ENCODE peak calls at places on chromosomes 11 and 22, in five cellular contexts. M is sigmoid colon, C is adrenal gland, Q is ovary, A is Peyer's patch. J is an unnamed sample.

GRCh38 chr22:37462983-37463382 is 23.2 kb downstream of the MFNG start:
- DNase-seq in A (no peak), M (no peak), C (no peak), Q (no peak), J (no peak)

GRCh38 chr11:61512435-61512834 is 3.9 kb downstream of the LRRC10B start:
- DNase-seq in C (no peak), A (no peak), Q (no peak), M (no peak), J (no peak)

GRCh38 chr11:44566952-44567875 is 1.8 kb downstream of the CD82 start:
- DNase-seq in Q (no peak), A (no peak), C (no peak), M (peak), J (no peak)

GRCh38 chr11:46393231-46393616 is 1.6 kb upstream of the CHRM4 start:
- DNase-seq in Q (no peak), C (no peak), A (no peak), M (peak), J (no peak)

GRCh38 chr11:9607511-9607899 is 34.0 kb downstream of the WEE1 start:
- DNase-seq in C (no peak), M (no peak), A (no peak), Q (no peak), J (no peak)

GRCh38 chr22:30265851-30266444 is 703 bp downstream of the OSM start:
- DNase-seq in C (no peak), Q (no peak), A (peak), M (peak), J (no peak)

GRCh38 chr11:117506856-117507425 is 179.3 kb downstream of the CEP164 start:
- DNase-seq in A (no peak), C (no peak), Q (no peak), M (no peak), J (no peak)

GRCh38 chr22:17734197-17734596 is 40.1 kb downstream of the BID start:
- DNase-seq in C (no peak), A (no peak), Q (no peak), M (no peak), J (no peak)

GRCh38 chr11:112315861-112316739 is 55.4 kb upstream of the PLET1 start:
- DNase-seq in M (no peak), C (no peak), A (no peak), Q (no peak), J (no peak)

GRCh38 chr11:19432370-19433163 is 191.8 kb upstream of the E2F8 start:
- DNase-seq in M (no peak), C (no peak), Q (no peak), A (no peak), J (no peak)

GRCh38 chr22:45262195-45262930 is 21.7 kb upstream of the KIAA0930 start:
- DNase-seq in C (no peak), Q (no peak), M (no peak), A (no peak), J (no peak)

GRCh38 chr11:64660706-64661105 is 62.3 kb downstream of the NRXN2 start:
- DNase-seq in A (no peak), C (no peak), M (no peak), Q (no peak), J (no peak)

GRCh38 chr11:27465629-27466028 is 7.0 kb downstream of the LGR4 start:
- DNase-seq in M (no peak), C (no peak), Q (no peak), A (no peak), J (no peak)

GRCh38 chr22:33579448-33580093 is 340.7 kb downstream of the LARGE1 start:
- DNase-seq in C (peak), M (peak), A (peak), Q (peak), J (no peak)

GRCh38 chr11:123439616-123440015 is 9.5 kb downstream of the GRAMD1B start:
- DNase-seq in C (no peak), A (no peak), Q (no peak), M (peak), J (no peak)

GRCh38 chr11:103515283-103515682 is 406.1 kb downstream of the DYNC2H1 start:
- DNase-seq in C (no peak), Q (no peak), M (no peak), A (no peak), J (no peak)

GRCh38 chr11:72752088-72752914 is at the start of gene ARAP1:
- DNase-seq in Q (peak), M (peak), A (peak), C (peak), J (no peak)

GRCh38 chr11:20015529-20016427 is 144.5 kb downstream of the DBX1 start:
- DNase-seq in C (no peak), M (no peak), A (no peak), Q (no peak), J (no peak)

GRCh38 chr11:132056689-132057088 is 686.3 kb downstream of the NTM start:
- DNase-seq in M (no peak), C (no peak), A (no peak), Q (no peak), J (no peak)

GRCh38 chr11:78230161-78230877 is 41.6 kb downstream of the USP35 start:
- DNase-seq in C (peak), M (no peak), Q (no peak), A (no peak), J (peak)

GRCh38 chr22:27881404-27881803 is 37.7 kb downstream of the PITPNB start:
- DNase-seq in M (peak), A (no peak), Q (peak), C (peak), J (no peak)

GRCh38 chr22:26170795-26171194 is 1.5 kb downstream of the SEZ6L start:
- DNase-seq in A (no peak), C (peak), Q (no peak), M (no peak), J (no peak)

GRCh38 chr11:14544611-14545010 is 24.4 kb upstream of the PSMA1 start:
- DNase-seq in C (no peak), Q (no peak), A (no peak), M (no peak), J (no peak)

GRCh38 chr11:64759722-64760719 is at the start of gene PYGM:
- DNase-seq in M (peak), C (peak), Q (peak), A (peak), J (no peak)

GRCh38 chr22:35419756-35420155 is 19.8 kb downstream of the MCM5 start:
- DNase-seq in Q (no peak), C (no peak), M (no peak), A (no peak), J (no peak)

GRCh38 chr22:28375761-28376534 is 303.7 kb downstream of the TTC28 start:
- DNase-seq in M (no peak), A (no peak), Q (no peak), C (no peak), J (no peak)

GRCh38 chr11:34546511-34547206 is 33.1 kb upstream of the ELF5 start:
- DNase-seq in M (no peak), Q (no peak), A (no peak), C (no peak), J (no peak)

GRCh38 chr22:29109853-29110252 is 37.0 kb downstream of the KREMEN1 start:
- DNase-seq in Q (no peak), M (no peak), A (peak), C (no peak), J (no peak)

GRCh38 chr11:2313051-2313951 is 11.5 kb downstream of the TSPAN32 start:
- DNase-seq in A (peak), C (no peak), M (peak), Q (peak), J (no peak)
- TF ChIP-seq POLR2A in A (no peak), C (no peak), M (no peak), Q (no peak), J (no peak)

GRCh38 chr11:89457190-89457589 is 34.0 kb downstream of the NOX4 start:
- DNase-seq in A (no peak), M (no peak), C (no peak), Q (no peak), J (no peak)
- H3K27ac ChIP-seq in A (no peak), M (no peak), C (no peak), Q (no peak), J (no peak)

DNA sequence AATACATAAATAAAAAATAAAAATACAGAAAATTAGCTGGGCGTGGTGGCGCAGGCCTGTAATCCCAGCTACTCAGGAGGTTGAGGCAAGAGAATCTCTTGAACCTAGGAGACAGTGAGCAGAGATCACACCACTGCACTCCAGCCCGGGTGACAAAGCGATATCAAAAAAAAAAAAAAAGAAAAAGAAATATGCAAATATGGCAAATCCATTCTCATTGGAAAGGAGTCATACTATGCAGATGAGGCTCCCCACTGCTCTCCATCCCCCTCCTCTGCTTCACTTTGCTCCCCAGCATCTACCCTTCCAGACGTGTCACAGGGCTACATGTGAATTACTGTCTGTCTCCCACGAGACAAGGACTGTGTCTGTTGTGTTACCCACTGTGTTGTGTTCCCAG is 36.3 kb upstream of the PDGFB start:
- DNase-seq in M (no peak), C (no peak), A (no peak), Q (no peak), J (no peak)
- TF ChIP-seq POLR2A in M (no peak), C (no peak), A (no peak), Q (no peak), J (no peak)

GRCh38 chr11:66259225-66259624 is 9.2 kb upstream of the RAB1B start:
- DNase-seq in Q (no peak), C (no peak), A (no peak), M (no peak), J (no peak)

GRCh38 chr11:66261578-66261977 is 6.9 kb upstream of the RAB1B start:
- DNase-seq in A (no peak), Q (no peak), M (no peak), C (no peak), J (no peak)

GRCh38 chr11:66259976-66260375 is 8.5 kb upstream of the RAB1B start:
- DNase-seq in C (no peak), A (no peak), M (no peak), Q (no peak), J (no peak)

GRCh38 chr11:66262191-66262590 is 6.2 kb upstream of the RAB1B start:
- DNase-seq in M (no peak), A (no peak), Q (no peak), C (no peak), J (no peak)

DNA sequence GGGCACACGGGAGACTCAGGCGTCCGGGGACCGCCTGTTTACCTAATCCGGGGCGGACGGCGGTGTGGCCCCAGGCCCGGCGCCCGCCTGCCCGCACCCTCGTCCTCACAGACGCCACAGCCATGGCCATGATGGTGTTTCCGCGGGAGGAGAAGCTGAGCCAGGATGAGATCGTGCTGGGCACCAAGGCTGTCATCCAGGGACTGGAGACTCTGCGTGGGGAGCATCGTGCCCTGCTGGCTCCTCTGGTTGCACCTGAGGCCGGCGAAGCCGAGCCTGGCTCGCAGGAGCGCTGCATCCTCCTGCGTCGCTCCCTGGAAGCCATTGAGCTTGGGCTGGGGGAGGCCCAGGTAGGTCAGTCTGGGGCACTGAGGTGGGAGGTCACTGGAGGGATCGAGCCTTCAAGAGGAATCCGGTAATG is 10.0 kb upstream of the RAB1B start:
- DNase-seq in M (no peak), A (no peak), C (no peak), Q (no peak), J (no peak)
- H3K27ac ChIP-seq in M (peak), A (peak), C (no peak), Q (peak), J (peak)

J was measured in vagina.